ENCODE peak calls at places on chromosomes 2 and 18, in eight cellular contexts. X is progenitor cell of endocrine pancreas, Y is endothelial cell of umbilical vein, I is fibroblast of lung, K is esophagus squamous epithelium, A is GM12864, N is HS-5, F is AG08395. C is an unnamed sample.

GRCh38 chr2:1990724-1991123 is 246.4 kb upstream of the PXDN start:
- DNase-seq in X (no peak), Y (no peak), I (peak; percentile 57), K (no peak), A (no peak), N (no peak), F (no peak), C (no peak)

GRCh38 chr2:36482576-36483214 is 115.3 kb downstream of the FEZ2 start:
- DNase-seq in X (no peak), Y (no peak), I (peak; percentile 69), K (no peak), A (no peak), N (no peak), F (no peak), C (no peak)

GRCh38 chr2:81872043-81872442 is 1567.5 kb upstream of the LRRTM1 start:
- DNase-seq in X (no peak), Y (no peak), I (no peak), K (no peak), A (no peak), N (no peak), F (no peak), C (no peak)

GRCh38 chr2:148927010-148927409 is 52.0 kb downstream of the KIF5C start:
- DNase-seq in X (no peak), Y (no peak), I (no peak), K (peak; percentile 4), A (no peak), N (no peak), F (no peak), C (no peak)

GRCh38 chr2:173865976-173866857 is 99.0 kb downstream of the SP3 start:
- DNase-seq in X (no peak), Y (no peak), I (no peak), K (no peak), A (no peak), N (no peak), F (no peak), C (no peak)

GRCh38 chr2:133416756-133417155 is 151.5 kb downstream of the NCKAP5 start:
- DNase-seq in X (no peak), Y (no peak), I (no peak), K (no peak), A (no peak), N (no peak), F (no peak), C (no peak)

GRCh38 chr2:122748552-122749011 is 993.1 kb downstream of the TSN start:
- DNase-seq in X (no peak), Y (peak; percentile 63), I (peak; percentile 62), K (no peak), A (no peak), N (peak; percentile 77), F (no peak), C (no peak)

GRCh38 chr18:49691177-49691608 is 122.1 kb downstream of the ACAA2 start:
- DNase-seq in X (no peak), Y (peak; percentile 76), I (peak; percentile 99), K (no peak), A (no peak), N (peak; percentile 70), F (peak; percentile 85), C (peak; percentile 76)

GRCh38 chr2:144237845-144238637 is 281.9 kb downstream of the ZEB2 start:
- DNase-seq in X (no peak), Y (no peak), I (no peak), K (no peak), A (no peak), N (no peak), F (no peak), C (no peak)

GRCh38 chr2:98378901-98379300 is 32.6 kb downstream of the CNGA3 start:
- DNase-seq in X (no peak), Y (peak; percentile 10), I (peak; percentile 85), K (no peak), A (no peak), N (no peak), F (peak; percentile 90), C (peak; percentile 7)

GRCh38 chr18:21943456-21943855 is 202.9 kb downstream of the MIB1 start:
- DNase-seq in X (no peak), Y (no peak), I (no peak), K (no peak), A (no peak), N (no peak), F (no peak), C (no peak)

GRCh38 chr2:135985018-135985825 is at the start of gene DARS1:
- DNase-seq in X (peak; percentile 89), Y (peak; percentile 92), I (peak; percentile 89), K (peak; percentile 30), A (peak; percentile 67), N (peak; percentile 93), F (peak; percentile 97), C (peak; percentile 62)

GRCh38 chr2:218026676-218027425 is 24.1 kb upstream of the TNS1 start:
- DNase-seq in X (peak; percentile 7), Y (no peak), I (no peak), K (no peak), A (no peak), N (no peak), F (no peak), C (no peak)

GRCh38 chr18:39647627-39648502 is 2082.3 kb upstream of the CELF4 start:
- DNase-seq in X (no peak), Y (peak; percentile 72), I (peak; percentile 93), K (no peak), A (no peak), N (no peak), F (peak; percentile 43), C (peak; percentile 11)

GRCh38 chr2:235611337-235611736 is 117.5 kb downstream of the AGAP1 start:
- DNase-seq in X (no peak), Y (no peak), I (no peak), K (no peak), A (no peak), N (no peak), F (no peak), C (no peak)

GRCh38 chr18:35143615-35144596 is 96.9 kb upstream of the ZNF397 start:
- DNase-seq in X (peak; percentile 17), Y (peak; percentile 80), I (peak; percentile 43), K (no peak), A (no peak), N (peak; percentile 15), F (peak; percentile 67), C (no peak)

GRCh38 chr18:12327510-12328178 is 19.6 kb downstream of the TUBB6 start:
- DNase-seq in X (peak; percentile 72), Y (peak; percentile 64), I (peak; percentile 71), K (no peak), A (peak; percentile 8), N (no peak), F (peak; percentile 83), C (no peak)

GRCh38 chr2:61469424-61470121 is 1.3 kb downstream of the USP34 start:
- DNase-seq in X (no peak), Y (peak; percentile 58), I (peak; percentile 20), K (no peak), A (no peak), N (no peak), F (peak; percentile 4), C (no peak)

GRCh38 chr2:85851253-85851955 is 37.4 kb downstream of the ST3GAL5 start:
- DNase-seq in X (no peak), Y (no peak), I (no peak), K (no peak), A (no peak), N (no peak), F (peak; percentile 61), C (no peak)

GRCh38 chr2:223465793-223466192 is 136.4 kb downstream of the SCG2 start:
- DNase-seq in X (no peak), Y (peak; percentile 84), I (peak; percentile 98), K (peak; percentile 14), A (no peak), N (peak; percentile 97), F (peak; percentile 94), C (peak; percentile 23)

GRCh38 chr2:152648336-152648735 is 68.9 kb downstream of the PRPF40A start:
- DNase-seq in X (no peak), Y (peak; percentile 57), I (peak; percentile 17), K (no peak), A (no peak), N (no peak), F (peak; percentile 14), C (no peak)

GRCh38 chr2:72745679-72746368 is 80.0 kb downstream of the EXOC6B start:
- DNase-seq in X (no peak), Y (peak; percentile 88), I (peak; percentile 65), K (no peak), A (peak; percentile 30), N (no peak), F (peak; percentile 51), C (no peak)

GRCh38 chr2:14516844-14517243 is 115.7 kb upstream of the LRATD1 start:
- DNase-seq in X (no peak), Y (no peak), I (peak; percentile 96), K (no peak), A (peak; percentile 10), N (peak; percentile 92), F (peak; percentile 77), C (no peak)

GRCh38 chr2:196291873-196292800 is 120.8 kb upstream of the STK17B start:
- DNase-seq in X (no peak), Y (no peak), I (peak; percentile 87), K (no peak), A (no peak), N (no peak), F (no peak), C (peak; percentile 73)

C was measured in keratinocyte.